ENCODE peak calls at places on chromosomes 16 and 17, in eight cellular contexts. T is SK-N-SH, I is A549, O is IMR-90, Y is H1, G is K562, C is GM12878, B is HepG2. W is an unnamed sample. For H3K4me1, the result is how much of the 10 kb centered on the place peaks cover.

GRCh38 chr17:71975998-71976649 is 144.7 kb upstream of the SOX9 start:
- DNase-seq in T (peak), I (peak), O (peak), Y (no peak), G (no peak), C (no peak), B (no peak), W (no peak)

GRCh38 chr17:57861000-57861736 is 11.3 kb upstream of the MRPS23 start:
- DNase-seq in T (peak), I (peak), O (peak), Y (peak), G (peak), C (no peak), B (peak), W (peak)

GRCh38 chr16:29141586-29142324 is 156.9 kb downstream of the LAT start:
- DNase-seq in T (no peak), I (no peak), O (no peak), Y (no peak), G (no peak), C (no peak), B (no peak), W (no peak)

GRCh38 chr16:84703671-84704070 is 3.9 kb downstream of the USP10 start:
- DNase-seq in T (no peak), I (no peak), O (no peak), Y (no peak), G (no peak), C (no peak), B (no peak), W (no peak)

GRCh38 chr16:83971165-83972130 is 3.4 kb downstream of the NECAB2 start:
- DNase-seq in T (no peak), I (no peak), O (no peak), Y (no peak), G (no peak), C (no peak), B (no peak), W (no peak)

GRCh38 chr17:59899099-59899498 is 6.2 kb downstream of the RPS6KB1 start:
- DNase-seq in T (no peak), I (peak), O (no peak), Y (no peak), G (no peak), C (no peak), B (no peak), W (no peak)

GRCh38 chr17:21199311-21199710 is 14.7 kb downstream of the TMEM11 start:
- DNase-seq in T (no peak), I (no peak), O (no peak), Y (no peak), G (no peak), C (no peak), B (no peak), W (no peak)

GRCh38 chr16:88404769-88405168 is 22.0 kb downstream of the ZNF469 start:
- DNase-seq in T (no peak), I (no peak), O (no peak), Y (no peak), G (no peak), C (no peak), B (no peak), W (no peak)

GRCh38 chr17:44911133-44912001 is 3.9 kb downstream of the GFAP start:
- DNase-seq in T (peak), I (peak), O (peak), Y (peak), G (peak), C (no peak), B (peak), W (peak)

GRCh38 chr16:77064037-77064436 is 127.0 kb upstream of the MON1B start:
- DNase-seq in T (no peak), I (no peak), O (no peak), Y (no peak), G (no peak), C (no peak), B (no peak), W (no peak)

GRCh38 chr16:85496145-85496544 is 117.0 kb upstream of the GSE1 start:
- DNase-seq in T (no peak), I (no peak), O (no peak), Y (no peak), G (no peak), C (no peak), B (no peak), W (no peak)

GRCh38 chr17:81328925-81329278 is 33.8 kb upstream of the SLC38A10 start:
- DNase-seq in T (peak), I (peak), O (no peak), Y (no peak), G (no peak), C (no peak), B (no peak), W (no peak)

GRCh38 chr17:8109669-8110455 is 8.5 kb downstream of the ALOXE3 start:
- DNase-seq in T (peak), I (peak), O (no peak), Y (peak), G (peak), C (no peak), B (no peak), W (no peak)

GRCh38 chr16:50151322-50151721 is 1.8 kb upstream of the TENT4B start:
- DNase-seq in T (no peak), I (no peak), O (no peak), Y (no peak), G (no peak), C (no peak), B (no peak), W (no peak)

GRCh38 chr17:77329741-77330531 is 189.2 kb downstream of the SEC14L1 start:
- DNase-seq in T (no peak), I (no peak), O (no peak), Y (no peak), G (no peak), C (no peak), B (no peak), W (no peak)

GRCh38 chr16:4316103-4316731 is 350 bp downstream of the GLIS2 start:
- DNase-seq in T (peak), I (no peak), O (no peak), Y (no peak), G (peak), C (no peak), B (no peak), W (no peak)

GRCh38 chr16:29198731-29199521 is 207.6 kb downstream of the NPIPB11 start:
- DNase-seq in T (no peak), I (no peak), O (no peak), Y (peak), G (no peak), C (no peak), B (no peak), W (no peak)

GRCh38 chr17:77409282-77410161 is 268.8 kb downstream of the SEC14L1 start:
- DNase-seq in T (no peak), I (no peak), O (peak), Y (peak), G (no peak), C (no peak), B (no peak), W (no peak)

GRCh38 chr17:27480699-27481098 is 24.5 kb downstream of the KSR1 start:
- DNase-seq in T (no peak), I (no peak), O (no peak), Y (no peak), G (no peak), C (no peak), B (no peak), W (no peak)

GRCh38 chr16:70380205-70380918 is 33.7 kb downstream of the DDX19A start:
- DNase-seq in T (peak), I (peak), O (peak), Y (peak), G (no peak), C (no peak), B (peak), W (no peak)

GRCh38 chr17:79617304-79617703 is 6.5 kb upstream of the RBFOX3 start:
- DNase-seq in T (no peak), I (no peak), O (no peak), Y (no peak), G (no peak), C (no peak), B (no peak), W (no peak)

GRCh38 chr16:4313563-4314531 is 2.0 kb upstream of the GLIS2 start:
- DNase-seq in T (peak), I (peak), O (no peak), Y (peak), G (peak), C (no peak), B (peak), W (peak)

GRCh38 chr17:35612924-35613521 is 25.9 kb downstream of the AP2B1 start:
- DNase-seq in T (peak), I (peak), O (peak), Y (peak), G (peak), C (no peak), B (peak), W (peak)

GRCh38 chr17:19945009-19945650 is 32.5 kb downstream of the AKAP10 start:
- DNase-seq in T (no peak), I (no peak), O (no peak), Y (no peak), G (no peak), C (no peak), B (no peak), W (no peak)

GRCh38 chr17:1473170-1473569 is 17.1 kb upstream of the CRK start:
- DNase-seq in T (no peak), I (no peak), O (no peak), Y (no peak), G (no peak), C (no peak), B (no peak), W (no peak)

GRCh38 chr17:75783069-75783783 is 1.4 kb upstream of the UNK start:
- DNase-seq in T (peak), I (peak), O (peak), Y (no peak), G (no peak), C (peak), B (peak), W (peak)

GRCh38 chr17:33929181-33929724 is 325.8 kb upstream of the CCL2 start:
- DNase-seq in T (no peak), I (no peak), O (no peak), Y (peak), G (no peak), C (no peak), B (no peak), W (no peak)

GRCh38 chr16:53216798-53217197 is 162.0 kb downstream of the CHD9 start:
- DNase-seq in T (no peak), I (no peak), O (no peak), Y (no peak), G (no peak), C (no peak), B (no peak), W (no peak)
- TF ChIP-seq RAD21 in T (no peak), I (no peak), O (no peak), Y (no peak), G (no peak), C (no peak), B (no peak), W (no peak)

DNA sequence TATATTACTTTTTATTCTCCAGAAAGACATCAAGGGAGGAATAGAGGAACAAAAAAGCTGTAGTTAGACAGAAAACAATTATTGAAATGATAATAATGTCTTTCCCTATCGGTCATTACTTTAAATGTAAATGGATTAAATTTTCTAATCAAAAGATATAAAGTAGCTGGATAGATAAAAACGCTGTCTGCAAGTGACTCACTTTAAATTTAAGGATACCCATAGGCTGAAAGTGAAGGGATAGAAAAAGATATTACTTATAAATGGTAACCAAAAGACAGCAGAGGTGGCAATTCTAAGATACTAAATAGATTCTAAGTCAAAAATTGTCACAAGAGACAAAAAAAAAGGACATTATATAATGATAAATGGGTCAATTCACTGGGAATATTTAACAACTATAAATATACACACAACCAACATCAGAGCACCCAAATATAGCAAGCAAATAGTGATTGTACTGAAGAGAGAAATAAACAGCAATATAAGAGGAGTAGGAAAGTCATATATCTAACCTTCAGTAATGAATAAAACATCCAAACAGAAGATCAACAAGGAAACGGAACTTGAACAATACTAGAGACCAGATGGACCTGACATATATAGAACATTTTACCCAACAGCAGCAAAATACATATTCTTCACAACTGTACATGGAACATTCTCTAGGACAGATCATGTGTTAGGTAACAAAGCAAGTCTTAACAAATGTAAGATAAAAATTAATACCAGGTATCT is 116.9 kb downstream of the BRIP1 start:
- DNase-seq in T (no peak), I (no peak), O (no peak), Y (no peak), G (no peak), C (no peak), B (no peak), W (no peak)
- H3K4me1 ChIP-seq in T (under half), I (under half), O (under half), Y (under half), G (under half), C (under half), B (under half), W (under half)

GRCh38 chr17:68599091-68599872 is 1.9 kb downstream of the FAM20A start:
- DNase-seq in T (no peak), I (no peak), O (no peak), Y (no peak), G (no peak), C (no peak), B (no peak), W (no peak)

GRCh38 chr17:68599873-68600122 is 1.4 kb downstream of the FAM20A start:
- DNase-seq in T (no peak), I (no peak), O (no peak), Y (no peak), G (no peak), C (no peak), B (no peak), W (no peak)

GRCh38 chr17:68598074-68598473 is 3.1 kb downstream of the FAM20A start:
- DNase-seq in T (no peak), I (no peak), O (no peak), Y (no peak), G (no peak), C (no peak), B (no peak), W (no peak)

GRCh38 chr17:68600123-68600880 is 865 bp downstream of the FAM20A start:
- DNase-seq in T (peak), I (peak), O (no peak), Y (peak), G (no peak), C (no peak), B (peak), W (no peak)

GRCh38 chr17:68598545-68598961 is 2.6 kb downstream of the FAM20A start:
- DNase-seq in T (no peak), I (no peak), O (no peak), Y (no peak), G (no peak), C (no peak), B (peak), W (no peak)
- TF ChIP-seq RAD21 in T (no peak), I (no peak), O (no peak), Y (no peak), G (no peak), C (no peak), B (no peak), W (no peak)

DNA sequence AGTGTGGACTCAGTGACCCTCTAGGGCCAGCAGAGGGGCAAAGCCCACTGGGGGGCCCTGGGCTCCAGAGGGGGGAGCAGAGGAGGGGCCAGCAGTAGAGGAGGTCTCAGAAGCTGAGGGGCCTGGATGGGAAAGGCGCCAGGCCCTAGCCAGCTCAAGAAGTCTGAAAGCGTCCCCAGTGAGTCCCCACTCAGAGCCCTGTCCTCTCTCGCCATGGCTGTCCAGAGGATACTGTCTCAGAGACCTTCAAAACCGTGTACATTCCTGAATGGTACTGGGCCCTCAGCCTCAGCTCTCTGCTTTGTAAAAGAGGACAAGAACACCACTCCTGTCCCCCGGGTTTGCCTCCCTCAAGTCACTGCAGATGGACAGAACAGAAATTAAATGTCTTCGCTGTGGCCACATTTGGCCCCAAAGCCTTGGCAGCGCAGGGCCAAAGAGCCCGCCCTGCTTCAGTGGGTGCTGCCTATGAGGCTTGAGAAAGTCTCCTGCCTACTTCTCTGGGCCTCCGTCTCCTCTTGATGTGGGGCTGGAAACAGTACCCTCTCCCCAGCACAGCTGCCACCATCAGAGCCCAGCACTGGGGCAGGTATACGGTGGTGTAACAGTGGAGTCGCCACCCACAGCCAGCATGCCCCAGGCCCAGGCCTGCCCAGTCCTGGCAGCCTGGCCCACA is 3.6 kb upstream of the TPPP3 start:
- DNase-seq in T (no peak), I (no peak), O (no peak), Y (no peak), G (no peak), C (no peak), B (no peak), W (no peak)
- H3K4me1 ChIP-seq in T (under half), I (under half), O (under half), Y (under half), G (half or more), C (under half), B (under half), W (under half)

GRCh38 chr17:31564291-31564690 is 172.8 kb downstream of the RAB11FIP4 start:
- DNase-seq in T (no peak), I (no peak), O (no peak), Y (no peak), G (no peak), C (no peak), B (no peak), W (no peak)
- TF ChIP-seq RAD21 in T (no peak), I (no peak), O (no peak), Y (no peak), G (no peak), C (no peak), B (no peak), W (no peak)

GRCh38 chr17:6636616-6637457 is 3.7 kb downstream of the KIAA0753 start:
- DNase-seq in T (no peak), I (no peak), O (no peak), Y (no peak), G (no peak), C (no peak), B (no peak), W (no peak)

GRCh38 chr17:6630390-6630789 is 10.1 kb downstream of the KIAA0753 start:
- DNase-seq in T (no peak), I (no peak), O (no peak), Y (no peak), G (no peak), C (no peak), B (no peak), W (no peak)

GRCh38 chr17:6632530-6632929 is 8.0 kb downstream of the KIAA0753 start:
- DNase-seq in T (no peak), I (no peak), O (no peak), Y (no peak), G (no peak), C (no peak), B (no peak), W (no peak)

GRCh38 chr17:6636105-6636504 is 4.4 kb downstream of the KIAA0753 start:
- DNase-seq in T (no peak), I (no peak), O (no peak), Y (no peak), G (no peak), C (no peak), B (no peak), W (no peak)

DNA sequence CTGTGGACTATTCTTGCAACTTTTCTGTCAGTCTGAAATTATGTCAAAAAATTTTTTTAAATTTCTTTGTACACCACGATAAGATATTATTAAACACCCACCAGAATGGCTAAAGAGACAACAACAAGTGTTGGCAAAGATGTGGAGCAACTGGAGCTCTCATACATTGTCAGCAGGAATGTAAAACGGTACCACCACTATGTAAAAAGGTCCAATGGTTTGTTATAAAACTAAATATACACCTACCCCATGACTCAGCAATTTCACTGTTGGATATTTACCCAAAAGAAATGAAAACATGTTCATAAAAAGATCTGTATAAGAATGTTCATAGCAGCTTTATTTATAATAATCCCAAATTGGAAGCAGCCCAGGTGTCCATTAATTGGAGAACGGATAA is 7.2 kb downstream of the KIAA0753 start:
- DNase-seq in T (no peak), I (no peak), O (no peak), Y (no peak), G (no peak), C (no peak), B (no peak), W (no peak)
- H3K4me1 ChIP-seq in T (under half), I (under half), O (under half), Y (under half), G (under half), C (under half), B (under half), W (under half)

DNA sequence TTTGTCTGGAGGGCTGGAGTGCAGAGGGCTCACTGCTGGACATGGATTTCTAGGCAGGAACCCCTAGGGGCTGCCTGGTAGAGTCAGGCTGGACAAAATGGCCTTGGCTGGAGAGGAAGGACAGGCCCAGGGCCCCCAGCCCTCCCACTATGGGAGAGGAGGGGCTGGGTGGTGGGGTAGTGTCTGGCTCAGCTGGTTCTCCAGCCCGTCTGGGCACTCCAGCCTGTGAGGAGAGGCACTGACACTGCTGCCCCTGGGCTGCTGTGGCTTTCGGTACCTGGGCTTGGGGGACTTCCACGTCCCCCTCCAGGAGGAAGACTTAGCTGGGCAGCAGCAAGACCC is 21.8 kb upstream of the DOK4 start:
- DNase-seq in T (peak), I (no peak), O (no peak), Y (no peak), G (no peak), C (no peak), B (no peak), W (no peak)
- TF ChIP-seq RAD21 in T (no peak), I (no peak), O (no peak), Y (no peak), G (no peak), C (no peak), B (no peak), W (no peak)